ENCODE peak calls at places on chromosomes 3 and 15, in six cellular contexts. One of them, this sample, is unnamed.

GRCh38 chr3:105868450-105868744 is 415 bp downstream of the CBLB start:
- DNase-seq in NCI-H2029: peak
- DNase-seq in endodermal cell: peak
- DNase-seq in T-helper 9 cell: peak
- DNase-seq in HAP-1: peak
- DNase-seq in NB4: peak
- DNase-seq in this sample: peak

GRCh38 chr3:105108823-105109222 is 257.9 kb upstream of the ALCAM start:
- DNase-seq in NCI-H2029: no peak
- DNase-seq in endodermal cell: no peak
- DNase-seq in T-helper 9 cell: no peak
- DNase-seq in HAP-1: no peak
- DNase-seq in NB4: no peak
- DNase-seq in this sample: no peak

GRCh38 chr15:51229907-51230328 is 108.5 kb downstream of the CYP19A1 start:
- DNase-seq in NCI-H2029: no peak
- DNase-seq in endodermal cell: peak
- DNase-seq in T-helper 9 cell: no peak
- DNase-seq in HAP-1: no peak
- DNase-seq in NB4: peak
- DNase-seq in this sample: no peak

GRCh38 chr3:169660709-169661566 is 2.6 kb downstream of the MECOM start:
- DNase-seq in NCI-H2029: no peak
- DNase-seq in endodermal cell: peak
- DNase-seq in T-helper 9 cell: no peak
- DNase-seq in HAP-1: peak
- DNase-seq in NB4: no peak
- DNase-seq in this sample: no peak

GRCh38 chr3:13077431-13078157 is 4.4 kb upstream of the IQSEC1 start:
- DNase-seq in NCI-H2029: peak
- DNase-seq in endodermal cell: no peak
- DNase-seq in T-helper 9 cell: no peak
- DNase-seq in HAP-1: no peak
- DNase-seq in NB4: no peak
- DNase-seq in this sample: no peak

GRCh38 chr15:96851613-96852012 is 521.1 kb downstream of the NR2F2 start:
- DNase-seq in NCI-H2029: no peak
- DNase-seq in endodermal cell: no peak
- DNase-seq in T-helper 9 cell: no peak
- DNase-seq in HAP-1: no peak
- DNase-seq in NB4: no peak
- DNase-seq in this sample: no peak

GRCh38 chr3:125120370-125121122 is 64.7 kb upstream of the HEG1 start:
- DNase-seq in NCI-H2029: no peak
- DNase-seq in endodermal cell: peak
- DNase-seq in T-helper 9 cell: no peak
- DNase-seq in HAP-1: peak
- DNase-seq in NB4: no peak
- DNase-seq in this sample: no peak

GRCh38 chr3:32106929-32107362 is 526 bp downstream of the GPD1L start:
- DNase-seq in NCI-H2029: no peak
- DNase-seq in endodermal cell: peak
- DNase-seq in T-helper 9 cell: no peak
- DNase-seq in HAP-1: peak
- DNase-seq in NB4: peak
- DNase-seq in this sample: peak

GRCh38 chr3:35639251-35640185 is at the start of gene ARPP21:
- DNase-seq in NCI-H2029: peak
- DNase-seq in endodermal cell: peak
- DNase-seq in T-helper 9 cell: no peak
- DNase-seq in HAP-1: peak
- DNase-seq in NB4: peak
- DNase-seq in this sample: no peak

GRCh38 chr3:150094150-150094932 is 123.6 kb upstream of the PFN2 start:
- DNase-seq in NCI-H2029: peak
- DNase-seq in endodermal cell: no peak
- DNase-seq in T-helper 9 cell: no peak
- DNase-seq in HAP-1: no peak
- DNase-seq in NB4: no peak
- DNase-seq in this sample: no peak

GRCh38 chr3:136042608-136043221 is 77.2 kb downstream of the PPP2R3A start:
- DNase-seq in NCI-H2029: peak
- DNase-seq in endodermal cell: no peak
- DNase-seq in T-helper 9 cell: no peak
- DNase-seq in HAP-1: peak
- DNase-seq in NB4: peak
- DNase-seq in this sample: no peak

GRCh38 chr3:58594117-58594516 is 16.9 kb upstream of the FAM107A start:
- DNase-seq in NCI-H2029: no peak
- DNase-seq in endodermal cell: no peak
- DNase-seq in T-helper 9 cell: no peak
- DNase-seq in HAP-1: no peak
- DNase-seq in NB4: no peak
- DNase-seq in this sample: no peak

GRCh38 chr3:15797600-15798303 is at the start of gene ANKRD28:
- DNase-seq in NCI-H2029: no peak
- DNase-seq in endodermal cell: peak
- DNase-seq in T-helper 9 cell: no peak
- DNase-seq in HAP-1: peak
- DNase-seq in NB4: peak
- DNase-seq in this sample: no peak